ENCODE peak calls at places on chromosome 17, in five cellular contexts. Y is lung, B is heart left ventricle, H is ovary, M is BE2C. S is an unnamed sample.
A peak's percentile ranks its signal among the peaks of the same experiment; 100 is the strongest.

GRCh38 chr17:70123193-70123592 is 46.1 kb upstream of the KCNJ2 start:
- DNase-seq in Y (no peak), B (no peak), H (no peak), M (no peak), S (no peak)

GRCh38 chr17:55734128-55734781 is 11.6 kb upstream of the TMEM100 start:
- DNase-seq in Y (no peak), B (no peak), H (no peak), M (peak; percentile 56), S (no peak)

GRCh38 chr17:53950207-53950857 is 127.6 kb downstream of the KIF2B start:
- DNase-seq in Y (no peak), B (no peak), H (no peak), M (peak; percentile 30), S (no peak)

GRCh38 chr17:82356028-82356427 is 3.0 kb upstream of the TEX19 start:
- DNase-seq in Y (peak; percentile 83), B (no peak), H (no peak), M (no peak), S (no peak)

GRCh38 chr17:35486920-35487727 is 38.6 kb upstream of the SLFN13 start:
- DNase-seq in Y (peak; percentile 69), B (peak; percentile 61), H (peak; percentile 51), M (no peak), S (peak; percentile 83)

GRCh38 chr17:65020284-65020683 is 36.3 kb downstream of the GNA13 start:
- DNase-seq in Y (no peak), B (no peak), H (no peak), M (no peak), S (no peak)

GRCh38 chr17:68697850-68698313 is 96.7 kb upstream of the FAM20A start:
- DNase-seq in Y (no peak), B (no peak), H (peak; percentile 62), M (no peak), S (no peak)

GRCh38 chr17:2700491-2701141 is 10.9 kb downstream of the CLUH start:
- DNase-seq in Y (no peak), B (no peak), H (peak; percentile 15), M (no peak), S (no peak)

GRCh38 chr17:55117063-55117611 is 147.6 kb upstream of the HLF start:
- DNase-seq in Y (no peak), B (no peak), H (no peak), M (no peak), S (no peak)

GRCh38 chr17:72606656-72607055 is 485.8 kb downstream of the SLC39A11 start:
- DNase-seq in Y (no peak), B (no peak), H (no peak), M (no peak), S (no peak)

GRCh38 chr17:20068445-20068844 is 59.3 kb downstream of the SPECC1 start:
- DNase-seq in Y (no peak), B (no peak), H (no peak), M (no peak), S (no peak)

GRCh38 chr17:4833941-4834501 is 881 bp downstream of the MINK1 start:
- DNase-seq in Y (no peak), B (peak; percentile 29), H (peak; percentile 40), M (no peak), S (no peak)

GRCh38 chr17:83096401-83097220 is 17.2 kb downstream of the METRNL start:
- DNase-seq in Y (no peak), B (no peak), H (no peak), M (no peak), S (no peak)

GRCh38 chr17:17696075-17696474 is 14.8 kb downstream of the RAI1 start:
- DNase-seq in Y (no peak), B (no peak), H (no peak), M (no peak), S (no peak)

GRCh38 chr17:60851181-60851580 is 173.5 kb downstream of the BCAS3 start:
- DNase-seq in Y (no peak), B (no peak), H (no peak), M (no peak), S (no peak)

GRCh38 chr17:6603746-6604325 is 36.7 kb downstream of the KIAA0753 start:
- DNase-seq in Y (peak; percentile 59), B (peak; percentile 25), H (peak; percentile 71), M (no peak), S (no peak)

GRCh38 chr17:65208753-65209152 is 71.6 kb downstream of the RGS9 start:
- DNase-seq in Y (no peak), B (no peak), H (no peak), M (no peak), S (no peak)

GRCh38 chr17:4208228-4208627 is 55.6 kb downstream of the ANKFY1 start:
- DNase-seq in Y (no peak), B (no peak), H (no peak), M (no peak), S (no peak)

GRCh38 chr17:59368218-59368857 is 36.9 kb downstream of the YPEL2 start:
- DNase-seq in Y (no peak), B (no peak), H (no peak), M (no peak), S (no peak)

GRCh38 chr17:6215071-6216035 is 145.2 kb downstream of the WSCD1 start:
- DNase-seq in Y (no peak), B (no peak), H (no peak), M (no peak), S (no peak)

GRCh38 chr17:55632893-55633292 is 89.8 kb downstream of the TMEM100 start:
- DNase-seq in Y (no peak), B (no peak), H (no peak), M (no peak), S (no peak)

GRCh38 chr17:9696279-9697044 is 51.1 kb downstream of the USP43 start:
- DNase-seq in Y (no peak), B (no peak), H (no peak), M (no peak), S (no peak)

GRCh38 chr17:43740541-43740940 is 18.1 kb downstream of the SOST start:
- DNase-seq in Y (no peak), B (no peak), H (no peak), M (no peak), S (no peak)

GRCh38 chr17:15123593-15124590 is 141.2 kb downstream of the PMP22 start:
- DNase-seq in Y (no peak), B (no peak), H (no peak), M (no peak), S (no peak)

GRCh38 chr17:83067718-83068261 is 11.6 kb upstream of the METRNL start:
- DNase-seq in Y (no peak), B (peak; percentile 12), H (no peak), M (peak; percentile 2), S (no peak)

GRCh38 chr17:16491703-16492612 is at the start of gene LRRC75A:
- DNase-seq in Y (no peak), B (peak; percentile 72), H (peak; percentile 59), M (peak; percentile 41), S (peak; percentile 62)

GRCh38 chr17:60435244-60436170 is 13.2 kb downstream of the CHCT1 start:
- DNase-seq in Y (peak; percentile 76), B (peak; percentile 73), H (peak; percentile 82), M (peak; percentile 73), S (peak; percentile 34)

GRCh38 chr17:74274703-74275340 is 788 bp downstream of the DNAI2 start:
- DNase-seq in Y (no peak), B (no peak), H (no peak), M (no peak), S (no peak)

GRCh38 chr17:78844301-78845005 is 3.8 kb upstream of the USP36 start:
- DNase-seq in Y (no peak), B (no peak), H (no peak), M (no peak), S (no peak)

GRCh38 chr17:68804777-68805176 is 150.4 kb downstream of the ABCA8 start:
- DNase-seq in Y (no peak), B (no peak), H (no peak), M (no peak), S (no peak)

GRCh38 chr17:74663566-74663965 is 40.0 kb upstream of the CD300E start:
- DNase-seq in Y (no peak), B (no peak), H (no peak), M (no peak), S (no peak)

GRCh38 chr17:76716834-76717205 is 6.1 kb upstream of the MXRA7 start:
- DNase-seq in Y (no peak), B (no peak), H (no peak), M (no peak), S (no peak)

GRCh38 chr17:1488826-1489275 is 3.6 kb downstream of the MYO1C start:
- DNase-seq in Y (no peak), B (no peak), H (no peak), M (no peak), S (no peak)

GRCh38 chr17:48998557-48999440 is 1.6 kb downstream of the IGF2BP1 start:
- DNase-seq in Y (no peak), B (no peak), H (no peak), M (no peak), S (no peak)

GRCh38 chr17:4469552-4469951 is 29.1 kb upstream of the SPNS2 start:
- DNase-seq in Y (no peak), B (peak; percentile 69), H (no peak), M (no peak), S (no peak)

DNA sequence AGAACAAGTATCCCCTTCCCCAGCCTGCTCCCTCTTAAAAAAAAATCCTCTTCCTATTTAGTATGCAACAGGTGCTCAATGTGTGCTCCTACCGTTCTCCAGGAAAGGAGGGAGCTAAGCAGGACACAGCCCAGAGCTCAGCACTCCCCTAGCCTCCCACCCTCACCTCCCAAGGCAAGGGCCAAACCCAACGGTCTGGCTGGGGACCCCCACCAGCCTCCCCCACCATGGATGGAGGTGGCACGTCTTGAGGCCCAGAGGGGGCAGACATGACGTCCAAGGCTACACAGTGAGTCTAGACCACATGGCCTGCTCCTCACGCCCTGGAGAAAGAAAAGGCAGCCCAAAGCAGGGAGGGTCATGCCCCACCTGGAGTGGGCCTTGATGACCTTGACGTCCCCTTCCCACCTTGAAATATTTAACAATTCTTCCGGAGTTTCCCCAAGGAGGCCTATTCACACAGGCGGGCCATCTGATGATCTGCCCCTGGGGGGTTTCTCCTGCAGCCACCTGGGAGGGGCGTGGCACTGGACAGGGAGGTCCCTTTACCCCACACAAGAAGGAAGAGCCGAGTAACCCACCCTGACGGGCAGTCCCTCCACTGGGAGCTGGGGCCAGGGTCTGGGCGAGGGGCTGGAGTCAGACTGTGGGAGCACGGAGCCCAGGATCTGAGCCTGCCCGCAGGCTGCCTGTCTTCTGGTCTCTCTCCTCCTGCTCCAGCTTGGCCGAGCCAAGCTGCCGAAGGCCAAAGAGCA is 89.4 kb upstream of the CBX4 start:
- DNase-seq in Y (no peak), B (no peak), H (no peak), M (no peak), S (no peak)
- H3K27me3 ChIP-seq in Y (no peaks in the 10 kb centered on the region), B (peaks cover 56% of the 10 kb centered on the region), H (no peaks in the 10 kb centered on the region), M (peaks cover 16% of the 10 kb centered on the region), S (no peaks in the 10 kb centered on the region)

GRCh38 chr17:37605813-37606505 is 3.3 kb downstream of the SYNRG start:
- DNase-seq in Y (no peak), B (no peak), H (no peak), M (no peak), S (no peak)
- H3K4me1 ChIP-seq in Y (peaks cover 14% of the 10 kb centered on the region), B (peaks cover 37% of the 10 kb centered on the region), H (peaks cover 3% of the 10 kb centered on the region), M (no peaks in the 10 kb centered on the region), S (peaks cover 62% of the 10 kb centered on the region)

DNA sequence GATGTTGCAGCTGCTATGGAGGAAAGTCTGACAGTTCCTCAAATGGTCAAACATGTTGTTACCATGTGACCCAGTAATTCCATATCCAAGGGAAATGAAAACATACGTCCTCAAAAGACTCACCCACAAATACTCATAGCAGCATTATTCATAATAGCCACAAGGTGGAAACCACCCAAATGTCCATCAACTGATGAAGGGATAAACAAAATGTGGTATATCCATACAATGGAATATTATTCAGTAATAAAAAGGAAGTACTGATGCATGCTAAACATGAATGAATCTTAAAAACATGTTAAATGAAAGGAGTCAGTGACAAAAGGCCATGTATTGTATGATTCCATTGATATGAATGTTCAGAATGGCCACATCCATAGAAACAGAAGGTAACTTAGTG is 140.3 kb downstream of the PITPNC1 start:
- DNase-seq in Y (no peak), B (no peak), H (no peak), M (no peak), S (no peak)
- TF ChIP-seq CTCF in Y (no peak), B (no peak), H (no peak), M (no peak), S (no peak)

GRCh38 chr17:45768000-45768399 is 16.1 kb upstream of the CRHR1 start:
- DNase-seq in Y (no peak), B (no peak), H (no peak), M (no peak), S (no peak)
- H3K27me3 ChIP-seq in Y (no peaks in the 10 kb centered on the region), B (no peaks in the 10 kb centered on the region), H (no peaks in the 10 kb centered on the region), M (peaks cover 28% of the 10 kb centered on the region), S (peaks cover 7% of the 10 kb centered on the region)

S was measured in CD8-positive, alpha-beta T cell.